ENCODE peak calls at places on chromosomes 16 and 17, in eight cellular contexts. P is tibial nerve; I is HEK293T; C is HS-5; M is stimulated activated naive B cell treated with anti-CD40 and anti-IgM and Interleukin-4, amounts not matched to agents 10 μg/mL and 1 μg/mL and 100 μg/mL, for 72 hours; N is Kasumi-1; D is activated naive CD4-positive, alpha-beta T cell treated with Interleukin-2 at 50 U/mL for 16 hours; A is stimulated activated CD4-positive, alpha-beta T cell treated with anti-CD3 and anti-CD28 coated beads, Interleukin-15, amount 100 ng/mL, for 1 hour. V is an unnamed sample.

GRCh38 chr16:71412270-71413160 is 29.3 kb downstream of the TLE7 start:
- DNase-seq in P (peak), I (peak), C (peak), M (peak), N (peak), D (peak), A (peak), V (peak)

GRCh38 chr17:59722623-59723022 is 15.2 kb downstream of the VMP1 start:
- DNase-seq in P (no peak), I (no peak), C (no peak), M (no peak), N (no peak), D (no peak), A (no peak), V (no peak)

GRCh38 chr16:54171855-54172537 is 114.6 kb downstream of the IRX3 start:
- DNase-seq in P (no peak), I (no peak), C (no peak), M (no peak), N (no peak), D (no peak), A (no peak), V (no peak)

GRCh38 chr17:36592711-36593321 is 1.1 kb downstream of the DHRS11 start:
- DNase-seq in P (no peak), I (no peak), C (no peak), M (no peak), N (no peak), D (peak), A (no peak), V (no peak)

GRCh38 chr16:1180772-1181714 is 28.1 kb downstream of the CACNA1H start:
- DNase-seq in P (no peak), I (no peak), C (no peak), M (no peak), N (no peak), D (no peak), A (no peak), V (no peak)

GRCh38 chr16:4521971-4522623 is 16.5 kb downstream of the CDIP1 start:
- DNase-seq in P (no peak), I (no peak), C (no peak), M (no peak), N (no peak), D (no peak), A (no peak), V (no peak)

GRCh38 chr17:40559016-40559853 is 6.0 kb downstream of the CCR7 start:
- DNase-seq in P (no peak), I (no peak), C (no peak), M (no peak), N (no peak), D (no peak), A (no peak), V (peak)

GRCh38 chr16:84459941-84460405 is 44.5 kb downstream of the MEAK7 start:
- DNase-seq in P (no peak), I (no peak), C (no peak), M (no peak), N (no peak), D (no peak), A (no peak), V (no peak)

GRCh38 chr17:42784811-42785592 is 4.6 kb downstream of the WNK4 start:
- DNase-seq in P (no peak), I (no peak), C (no peak), M (no peak), N (no peak), D (peak), A (no peak), V (peak)

GRCh38 chr16:56871172-56871593 is 6.2 kb downstream of the SLC12A3 start:
- DNase-seq in P (no peak), I (no peak), C (no peak), M (peak), N (no peak), D (no peak), A (no peak), V (no peak)

GRCh38 chr17:8732406-8733065 is 12.1 kb downstream of the CCDC42 start:
- DNase-seq in P (no peak), I (no peak), C (no peak), M (no peak), N (no peak), D (no peak), A (no peak), V (no peak)

GRCh38 chr17:38601539-38602351 is 4.0 kb downstream of the SRCIN1 start:
- DNase-seq in P (no peak), I (no peak), C (no peak), M (no peak), N (no peak), D (no peak), A (no peak), V (peak)

GRCh38 chr17:58806046-58806445 is 50.4 kb downstream of the PPM1E start:
- DNase-seq in P (no peak), I (no peak), C (no peak), M (no peak), N (no peak), D (no peak), A (no peak), V (no peak)

GRCh38 chr16:69613283-69614154 is 47.8 kb downstream of the NFAT5 start:
- DNase-seq in P (no peak), I (no peak), C (no peak), M (no peak), N (no peak), D (no peak), A (no peak), V (no peak)

GRCh38 chr16:19119564-19119963 is 5.8 kb downstream of the ITPRIPL2 start:
- DNase-seq in P (no peak), I (no peak), C (peak), M (no peak), N (no peak), D (no peak), A (no peak), V (no peak)

GRCh38 chr16:66603537-66604375 is 748 bp upstream of the CMTM3 start:
- DNase-seq in P (peak), I (peak), C (no peak), M (peak), N (peak), D (peak), A (peak), V (peak)

GRCh38 chr17:39487946-39488345 is 26.7 kb downstream of the CDK12 start:
- DNase-seq in P (no peak), I (no peak), C (no peak), M (no peak), N (no peak), D (no peak), A (no peak), V (no peak)

GRCh38 chr17:58560511-58560910 is 46.1 kb upstream of the MTMR4 start:
- DNase-seq in P (no peak), I (no peak), C (no peak), M (no peak), N (no peak), D (no peak), A (no peak), V (no peak)

GRCh38 chr17:38706625-38707298 is 1.7 kb downstream of the MLLT6 start:
- DNase-seq in P (no peak), I (no peak), C (no peak), M (no peak), N (no peak), D (peak), A (no peak), V (peak)

GRCh38 chr17:21545051-21545450 is 147.3 kb upstream of the KCNJ18 start:
- DNase-seq in P (no peak), I (no peak), C (no peak), M (no peak), N (no peak), D (no peak), A (no peak), V (no peak)

GRCh38 chr16:29984137-29984763 is 10.6 kb downstream of the TAOK2 start:
- DNase-seq in P (no peak), I (no peak), C (no peak), M (no peak), N (no peak), D (no peak), A (no peak), V (no peak)

GRCh38 chr17:7260601-7261376 is 1.5 kb downstream of the CLDN7 start:
- DNase-seq in P (no peak), I (no peak), C (no peak), M (no peak), N (no peak), D (peak), A (no peak), V (peak)

GRCh38 chr17:4944554-4945175 is 3.7 kb downstream of the PFN1 start:
- DNase-seq in P (no peak), I (no peak), C (no peak), M (no peak), N (no peak), D (no peak), A (no peak), V (no peak)

GRCh38 chr16:90041896-90042473 is 22.7 kb upstream of the DBNDD1 start:
- DNase-seq in P (no peak), I (no peak), C (no peak), M (no peak), N (no peak), D (no peak), A (no peak), V (no peak)

V was measured in kidney.